ENCODE peak calls at places on chromosome 3, in six cellular contexts. S is endothelial cell of umbilical vein, G is ovary, L is adipocyte, J is mesendoderm, W is MM.1S. H is an unnamed sample.

GRCh38 chr3:64647825-64648224 is 40.0 kb downstream of the ADAMTS9 start:
- DNase-seq in L (no peak), S (no peak), J (no peak), W (no peak), G (no peak), H (no peak)

GRCh38 chr3:49928511-49929017 is 1.0 kb downstream of the MON1A start:
- DNase-seq in J (peak), W (no peak), G (no peak), L (no peak), S (no peak), H (no peak)

GRCh38 chr3:70550723-70551319 is 238.4 kb upstream of the MDFIC2 start:
- DNase-seq in S (peak), J (peak), G (peak), W (peak), L (peak), H (peak)

GRCh38 chr3:191809326-191809949 is 348.5 kb downstream of the PYDC2 start:
- DNase-seq in S (no peak), L (no peak), W (no peak), J (peak), G (no peak), H (peak)

GRCh38 chr3:114498779-114499370 is 205.0 kb downstream of the TIGIT start:
- DNase-seq in J (no peak), L (peak), S (no peak), W (no peak), G (no peak), H (peak)

GRCh38 chr3:140011086-140011485 is 76.1 kb downstream of the CLSTN2 start:
- DNase-seq in W (no peak), J (no peak), G (no peak), L (no peak), S (no peak), H (no peak)

GRCh38 chr3:155356594-155357370 is 63.3 kb upstream of the STRIT1 start:
- DNase-seq in W (no peak), S (no peak), L (no peak), G (no peak), J (peak), H (peak)

GRCh38 chr3:125245521-125245920 is 33.0 kb upstream of the SLC12A8 start:
- DNase-seq in J (no peak), G (no peak), W (no peak), S (no peak), L (no peak), H (no peak)

GRCh38 chr3:139113231-139113749 is 68.6 kb upstream of the PRR23C start:
- DNase-seq in L (no peak), W (no peak), S (no peak), G (no peak), J (no peak), H (no peak)

GRCh38 chr3:150890320-150890719 is 14.9 kb downstream of the MINDY4B start:
- DNase-seq in G (no peak), S (no peak), L (peak), J (no peak), W (no peak), H (no peak)

GRCh38 chr3:64440498-64440897 is 215.2 kb upstream of the PRICKLE2 start:
- DNase-seq in S (peak), W (no peak), L (peak), G (no peak), J (no peak), H (no peak)

GRCh38 chr3:45654344-45654934 is 34.8 kb upstream of the SACM1L start:
- DNase-seq in S (no peak), G (no peak), L (no peak), W (peak), J (no peak), H (no peak)

GRCh38 chr3:190120161-190121060 is at the start of gene P3H2:
- DNase-seq in G (peak), S (peak), L (peak), J (peak), W (peak), H (peak)

GRCh38 chr3:117752984-117753717 is 1043.6 kb downstream of the TUSC7 start:
- DNase-seq in J (no peak), W (no peak), L (peak), G (no peak), S (no peak), H (peak)

GRCh38 chr3:16480861-16481569 is 32.5 kb downstream of the RFTN1 start:
- DNase-seq in W (peak), J (peak), L (peak), G (no peak), S (peak), H (peak)

GRCh38 chr3:103926936-103927335 is 1439.8 kb upstream of the ALCAM start:
- DNase-seq in S (no peak), G (no peak), L (no peak), W (no peak), J (no peak), H (no peak)

GRCh38 chr3:29171583-29171990 is 109.3 kb upstream of the RBMS3 start:
- DNase-seq in W (peak), L (no peak), G (no peak), J (no peak), S (peak), H (no peak)

GRCh38 chr3:24290596-24290995 is 204.1 kb downstream of the THRB start:
- DNase-seq in W (no peak), G (no peak), L (peak), S (no peak), J (no peak), H (no peak)

GRCh38 chr3:168671091-168671490 is 575.4 kb upstream of the GOLIM4 start:
- DNase-seq in G (no peak), J (no peak), W (no peak), S (no peak), L (no peak), H (peak)

GRCh38 chr3:175741951-175742350 is 882.8 kb downstream of the NAALADL2 start:
- DNase-seq in G (no peak), S (no peak), L (no peak), W (no peak), J (peak), H (no peak)

GRCh38 chr3:73683706-73684105 is 59.0 kb upstream of the PDZRN3 start:
- DNase-seq in G (no peak), W (no peak), J (peak), S (no peak), L (no peak), H (no peak)

GRCh38 chr3:61927332-61927731 is 366.0 kb downstream of the PTPRG start:
- DNase-seq in S (peak), L (peak), G (peak), W (no peak), J (no peak), H (no peak)

GRCh38 chr3:133477497-133477896 is 77.6 kb downstream of the BFSP2 start:
- DNase-seq in W (peak), G (no peak), J (no peak), S (no peak), L (no peak), H (no peak)

GRCh38 chr3:27720899-27721716 is 1.0 kb downstream of the EOMES start:
- DNase-seq in G (no peak), J (peak), W (no peak), S (no peak), L (no peak), H (no peak)

GRCh38 chr3:192220915-192221314 is 506.4 kb downstream of the FGF12 start:
- DNase-seq in S (no peak), G (no peak), J (no peak), W (no peak), L (no peak), H (no peak)

GRCh38 chr3:32296251-32297204 is 58.0 kb downstream of the CMTM8 start:
- DNase-seq in W (peak), J (peak), L (peak), S (peak), G (peak), H (peak)

GRCh38 chr3:53137835-53138446 is 7.7 kb upstream of the RFT1 start:
- DNase-seq in S (no peak), W (no peak), J (no peak), L (no peak), G (no peak), H (no peak)

GRCh38 chr3:53141468-53141840 is 11.2 kb upstream of the RFT1 start:
- DNase-seq in J (no peak), S (no peak), L (no peak), G (no peak), W (no peak), H (no peak)

GRCh38 chr3:53142986-53143385 is 12.8 kb upstream of the RFT1 start:
- DNase-seq in J (no peak), S (no peak), W (no peak), G (no peak), L (no peak), H (no peak)

GRCh38 chr3:53139833-53140574 is 9.8 kb upstream of the RFT1 start:
- DNase-seq in W (no peak), J (no peak), S (no peak), L (no peak), G (no peak), H (no peak)

GRCh38 chr3:53140575-53141467 is 10.6 kb upstream of the RFT1 start:
- DNase-seq in J (peak), L (peak), W (no peak), G (no peak), S (no peak), H (no peak)
- H3K4me3 ChIP-seq in J (no peak), L (no peak), W (no peak), G (no peak), S (no peak), H (no peak)

GRCh38 chr3:18111702-18112311 is 313.3 kb downstream of the SATB1 start:
- DNase-seq in L (peak), W (peak), G (no peak), S (no peak), J (no peak), H (no peak)
- H3K4me3 ChIP-seq in L (peak), W (peak), G (no peak), S (no peak), J (no peak), H (no peak)

GRCh38 chr3:60161334-60161733 is 1089.9 kb downstream of the FHIT start:
- DNase-seq in G (no peak), J (no peak), L (no peak), W (no peak), S (no peak), H (no peak)
- H3K4me3 ChIP-seq in G (no peak), J (no peak), L (no peak), W (no peak), S (no peak), H (no peak)

GRCh38 chr3:152155654-152156053 is 113.1 kb upstream of the MBNL1 start:
- DNase-seq in L (peak), W (no peak), J (no peak), S (no peak), G (no peak), H (no peak)
- H3K4me3 ChIP-seq in L (no peak), W (no peak), J (no peak), S (no peak), G (no peak), H (no peak)

GRCh38 chr3:36991923-36992805 is 767 bp downstream of the EPM2AIP1 start:
- DNase-seq in S (no peak), J (no peak), G (no peak), W (peak), L (peak), H (no peak)

GRCh38 chr3:36989568-36989967 is 3.4 kb downstream of the EPM2AIP1 start:
- DNase-seq in J (no peak), G (no peak), W (no peak), L (no peak), S (no peak), H (no peak)

GRCh38 chr3:36991147-36991546 is 1.8 kb downstream of the EPM2AIP1 start:
- DNase-seq in S (no peak), G (no peak), J (no peak), W (no peak), L (no peak), H (no peak)

GRCh38 chr3:36989000-36989399 is 3.9 kb downstream of the EPM2AIP1 start:
- DNase-seq in W (no peak), L (no peak), J (no peak), S (no peak), G (no peak), H (no peak)

GRCh38 chr3:36988336-36988735 is 4.6 kb downstream of the EPM2AIP1 start:
- DNase-seq in J (peak), L (no peak), S (peak), W (no peak), G (no peak), H (peak)
- H3K4me3 ChIP-seq in J (no peak), L (peak), S (peak), W (no peak), G (no peak), H (peak)

DNA sequence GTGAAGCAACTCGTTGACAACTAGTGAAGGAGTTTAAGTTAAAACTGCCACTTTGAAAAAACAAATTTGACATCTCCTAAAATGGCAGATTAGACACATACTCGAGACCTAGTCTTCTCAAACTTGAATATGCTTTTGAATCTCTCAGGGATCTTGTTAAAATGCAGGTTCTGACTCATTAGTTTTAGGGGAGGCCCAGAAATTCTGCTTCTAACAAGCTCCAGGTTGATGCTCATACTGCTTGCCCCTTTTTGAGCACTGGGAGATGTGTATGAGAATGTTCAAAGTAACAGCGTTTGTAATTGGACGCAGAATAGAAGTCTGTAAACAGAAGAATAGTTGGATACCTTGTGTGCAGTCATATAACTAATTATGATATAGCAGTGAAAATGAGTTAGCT is 1.6 kb downstream of the C3orf38 start:
- DNase-seq in L (peak), J (no peak), S (peak), G (no peak), W (no peak), H (no peak)
- H3K4me3 ChIP-seq in L (peak), J (no peak), S (peak), G (no peak), W (peak), H (peak)

DNA sequence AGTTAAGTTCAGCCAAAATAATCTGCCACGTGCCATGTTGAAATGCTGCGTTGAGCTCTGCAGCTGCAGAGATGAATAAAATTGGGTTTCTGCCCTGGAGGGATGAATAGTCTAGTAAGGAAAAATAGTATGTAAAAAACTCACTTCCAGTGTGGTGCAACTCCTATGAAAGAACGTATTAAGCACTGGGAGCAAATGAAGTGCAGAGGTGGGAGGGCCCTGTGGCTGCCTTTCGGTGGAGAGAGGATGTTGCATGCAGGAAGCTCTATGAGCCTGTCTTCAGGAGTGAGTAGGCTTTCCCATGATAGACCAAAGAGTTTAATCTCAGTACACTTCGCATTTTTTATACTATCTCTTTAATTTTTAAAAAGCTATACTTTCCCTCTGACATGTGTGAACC is 8.7 kb downstream of the CEP63 start:
- DNase-seq in W (no peak), G (no peak), S (no peak), J (no peak), L (no peak), H (no peak)
- H3K4me3 ChIP-seq in W (no peak), G (no peak), S (no peak), J (no peak), L (no peak), H (no peak)

GRCh38 chr3:40582401-40583027 is 57.8 kb downstream of the ZNF621 start:
- DNase-seq in J (no peak), L (no peak), S (no peak), G (no peak), W (no peak), H (no peak)

GRCh38 chr3:40585381-40586016 is 60.7 kb downstream of the ZNF621 start:
- DNase-seq in W (no peak), J (no peak), S (no peak), G (no peak), L (no peak), H (no peak)

GRCh38 chr3:40586866-40587265 is 62.1 kb downstream of the ZNF621 start:
- DNase-seq in G (no peak), J (no peak), W (no peak), L (no peak), S (no peak), H (no peak)

GRCh38 chr3:40583691-40584090 is 58.9 kb downstream of the ZNF621 start:
- DNase-seq in W (no peak), L (no peak), J (peak), S (peak), G (no peak), H (no peak)

GRCh38 chr3:40584625-40585189 is 59.9 kb downstream of the ZNF621 start:
- DNase-seq in S (peak), J (peak), W (peak), G (peak), L (peak), H (peak)
- H3K4me3 ChIP-seq in S (no peak), J (no peak), W (no peak), G (no peak), L (peak), H (no peak)

DNA sequence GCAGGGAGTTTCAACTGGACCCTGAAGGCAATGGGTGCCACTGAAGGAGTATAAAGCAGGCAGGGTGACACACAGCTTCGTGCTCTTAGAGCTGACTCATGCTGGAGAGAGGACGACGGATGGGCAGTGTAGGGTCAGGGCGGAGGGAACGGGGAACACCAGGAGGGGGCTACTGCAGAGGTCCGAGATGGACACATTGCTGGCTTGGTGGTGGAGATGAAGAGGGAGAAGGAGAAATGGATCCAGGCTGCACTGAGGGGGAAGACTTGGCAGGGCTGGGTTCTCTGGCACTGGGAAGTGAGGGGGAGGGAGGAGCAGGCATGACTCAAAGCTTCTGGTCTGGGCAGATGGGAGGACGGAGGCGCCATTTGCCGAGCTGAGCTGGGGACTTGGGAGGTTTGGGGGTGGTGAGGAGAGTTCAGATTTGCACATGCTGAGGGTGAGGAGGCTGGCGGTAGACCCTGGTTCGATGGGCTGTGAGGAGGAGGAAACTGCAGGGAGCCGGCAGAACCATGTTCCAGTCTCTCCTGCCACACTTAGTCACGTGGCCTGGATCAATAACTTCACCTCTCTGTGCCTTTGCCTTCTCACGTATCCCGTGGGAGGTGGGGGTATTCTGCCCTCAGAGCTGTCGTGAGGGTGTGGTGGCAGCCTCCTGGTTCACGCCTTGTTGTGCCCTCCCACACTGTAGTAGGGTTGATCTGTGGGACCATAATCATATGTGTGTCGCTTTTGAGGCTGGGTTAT is 4.6 kb upstream of the KCTD6 start:
- DNase-seq in L (peak), W (no peak), J (no peak), G (no peak), S (no peak), H (no peak)
- H3K4me3 ChIP-seq in L (peak), W (no peak), J (no peak), G (no peak), S (no peak), H (no peak)

GRCh38 chr3:42503251-42503924 is 945 bp downstream of the VIPR1 start:
- DNase-seq in W (no peak), J (no peak), L (no peak), S (no peak), G (no peak), H (no peak)

GRCh38 chr3:42501681-42502428 is 588 bp upstream of the VIPR1 start:
- DNase-seq in S (peak), J (peak), L (peak), W (peak), G (no peak), H (peak)

GRCh38 chr3:42503957-42504333 is 1.5 kb downstream of the VIPR1 start:
- DNase-seq in L (no peak), S (no peak), G (no peak), W (no peak), J (no peak), H (no peak)

GRCh38 chr3:42501321-42501680 is 1.1 kb upstream of the VIPR1 start:
- DNase-seq in J (peak), G (no peak), W (no peak), S (no peak), L (no peak), H (no peak)

DNA sequence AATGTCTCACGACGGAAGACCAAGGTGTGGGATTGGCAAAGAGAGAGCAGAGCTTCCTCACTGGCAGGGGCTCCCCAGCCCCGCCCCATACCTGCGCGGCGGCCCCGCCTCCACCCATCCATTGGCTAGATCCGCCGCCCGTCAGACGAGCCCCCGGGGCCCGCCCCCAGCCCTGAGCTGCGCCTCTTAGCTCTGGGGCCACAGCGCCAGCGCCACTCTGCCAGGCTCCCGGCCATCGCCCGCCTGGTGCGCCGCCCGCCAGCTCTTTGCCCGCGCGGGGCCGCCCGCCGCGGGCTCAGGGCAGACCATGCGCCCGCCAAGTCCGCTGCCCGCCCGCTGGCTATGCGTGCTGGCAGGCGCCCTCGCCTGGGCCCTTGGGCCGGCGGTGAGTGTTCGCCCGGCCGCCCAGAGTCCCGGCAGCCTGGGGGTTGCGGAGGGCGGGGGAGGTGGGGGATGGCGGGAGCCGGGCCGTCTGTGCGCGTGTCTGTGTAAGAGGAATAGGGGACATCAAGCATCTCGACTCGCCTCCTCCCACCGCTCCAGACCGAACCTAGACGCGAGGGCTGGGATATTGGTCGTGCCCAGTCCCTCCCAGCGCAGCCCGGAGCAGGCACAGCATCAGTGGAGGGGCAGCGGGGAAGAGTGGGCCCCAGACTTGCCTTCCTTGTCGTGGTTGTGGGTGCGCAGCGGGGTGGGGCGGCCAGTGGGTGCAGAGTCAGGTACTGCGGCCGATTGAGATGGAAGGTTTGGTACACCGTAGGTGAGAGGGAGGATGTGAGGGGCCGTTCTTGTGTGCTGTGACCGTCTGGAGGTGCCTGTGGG is at the start of gene VIPR1:
- DNase-seq in J (peak), W (peak), S (peak), G (peak), L (peak), H (peak)
- H3K4me3 ChIP-seq in J (peak), W (peak), S (peak), G (peak), L (peak), H (peak)